ENCODE peak calls at places on chromosomes 12 and 14, in six cellular contexts. One of them, this sample, is unnamed.
A peak's percentile ranks its signal among the peaks of the same experiment; 100 is the strongest.

GRCh38 chr14:20415723-20416622 is 2.7 kb upstream of the TEP1 start:
- DNase-seq in HCT116: peak; percentile 43
- DNase-seq in left cardiac atrium: no peak
- DNase-seq in hypothalamus: no peak
- DNase-seq in astrocyte of the spinal cord: peak; percentile 64
- DNase-seq in pons: peak; percentile 77
- DNase-seq in this sample: no peak

GRCh38 chr14:44803239-44803905 is 158.4 kb downstream of the KLHL28 start:
- DNase-seq in hypothalamus: no peak
- DNase-seq in HCT116: peak; percentile 45
- DNase-seq in pons: peak; percentile 66
- DNase-seq in left cardiac atrium: no peak
- DNase-seq in astrocyte of the spinal cord: peak; percentile 66
- DNase-seq in this sample: no peak

GRCh38 chr14:59464651-59465569 is at the start of gene GPR135:
- DNase-seq in hypothalamus: peak; percentile 66
- DNase-seq in HCT116: no peak
- DNase-seq in pons: no peak
- DNase-seq in astrocyte of the spinal cord: peak; percentile 58
- DNase-seq in left cardiac atrium: peak; percentile 79
- DNase-seq in this sample: peak; percentile 37

GRCh38 chr12:100404769-100405407 is 48.0 kb downstream of the SLC17A8 start:
- DNase-seq in hypothalamus: peak; percentile 2
- DNase-seq in left cardiac atrium: no peak
- DNase-seq in astrocyte of the spinal cord: peak; percentile 27
- DNase-seq in HCT116: peak; percentile 84
- DNase-seq in pons: no peak
- DNase-seq in this sample: peak; percentile 21

GRCh38 chr12:120072472-120072871 is 44.1 kb downstream of the RAB35 start:
- DNase-seq in left cardiac atrium: no peak
- DNase-seq in pons: no peak
- DNase-seq in HCT116: no peak
- DNase-seq in hypothalamus: no peak
- DNase-seq in astrocyte of the spinal cord: no peak
- DNase-seq in this sample: peak; percentile 72

GRCh38 chr14:50865677-50866076 is 6.2 kb upstream of the ABHD12B start:
- DNase-seq in HCT116: no peak
- DNase-seq in left cardiac atrium: no peak
- DNase-seq in pons: no peak
- DNase-seq in astrocyte of the spinal cord: no peak
- DNase-seq in hypothalamus: no peak
- DNase-seq in this sample: no peak

GRCh38 chr14:103284574-103285467 is 49.2 kb upstream of the EIF5 start:
- DNase-seq in HCT116: no peak
- DNase-seq in pons: no peak
- DNase-seq in hypothalamus: no peak
- DNase-seq in left cardiac atrium: no peak
- DNase-seq in astrocyte of the spinal cord: no peak
- DNase-seq in this sample: no peak

GRCh38 chr12:46803517-46803916 is 22.3 kb downstream of the SLC38A4 start:
- DNase-seq in pons: no peak
- DNase-seq in hypothalamus: no peak
- DNase-seq in left cardiac atrium: no peak
- DNase-seq in astrocyte of the spinal cord: no peak
- DNase-seq in HCT116: no peak
- DNase-seq in this sample: no peak

GRCh38 chr12:1006255-1006654 is 15.2 kb downstream of the ERC1 start:
- DNase-seq in hypothalamus: no peak
- DNase-seq in astrocyte of the spinal cord: no peak
- DNase-seq in left cardiac atrium: no peak
- DNase-seq in pons: no peak
- DNase-seq in HCT116: no peak
- DNase-seq in this sample: no peak

GRCh38 chr12:4440187-4440941 is 5.3 kb downstream of the FGF6 start:
- DNase-seq in pons: no peak
- DNase-seq in hypothalamus: no peak
- DNase-seq in astrocyte of the spinal cord: no peak
- DNase-seq in left cardiac atrium: no peak
- DNase-seq in HCT116: no peak
- DNase-seq in this sample: no peak

GRCh38 chr12:65603428-65604351 is 220.6 kb upstream of the HMGA2 start:
- DNase-seq in HCT116: peak; percentile 75
- DNase-seq in pons: peak; percentile 8
- DNase-seq in left cardiac atrium: peak; percentile 22
- DNase-seq in astrocyte of the spinal cord: peak; percentile 95
- DNase-seq in hypothalamus: no peak
- DNase-seq in this sample: no peak

GRCh38 chr14:71665157-71665556 is 267.1 kb upstream of the RGS6 start:
- DNase-seq in astrocyte of the spinal cord: peak; percentile 85
- DNase-seq in left cardiac atrium: no peak
- DNase-seq in hypothalamus: no peak
- DNase-seq in pons: no peak
- DNase-seq in HCT116: no peak
- DNase-seq in this sample: no peak

GRCh38 chr14:69945905-69946304 is 66.7 kb downstream of the SMOC1 start:
- DNase-seq in left cardiac atrium: no peak
- DNase-seq in astrocyte of the spinal cord: peak; percentile 35
- DNase-seq in pons: no peak
- DNase-seq in HCT116: no peak
- DNase-seq in hypothalamus: no peak
- DNase-seq in this sample: no peak

GRCh38 chr12:108914031-108914630 is 34.2 kb downstream of the DAO start:
- DNase-seq in astrocyte of the spinal cord: no peak
- DNase-seq in hypothalamus: peak; percentile 17
- DNase-seq in left cardiac atrium: peak; percentile 26
- DNase-seq in pons: peak; percentile 82
- DNase-seq in HCT116: no peak
- DNase-seq in this sample: no peak

GRCh38 chr12:104656921-104657320 is 200.2 kb downstream of the CHST11 start:
- DNase-seq in pons: no peak
- DNase-seq in left cardiac atrium: no peak
- DNase-seq in HCT116: no peak
- DNase-seq in hypothalamus: no peak
- DNase-seq in astrocyte of the spinal cord: peak; percentile 39
- DNase-seq in this sample: no peak

GRCh38 chr14:30005114-30005698 is 77.6 kb upstream of the PRKD1 start:
- DNase-seq in astrocyte of the spinal cord: peak; percentile 78
- DNase-seq in HCT116: no peak
- DNase-seq in pons: peak; percentile 72
- DNase-seq in hypothalamus: no peak
- DNase-seq in left cardiac atrium: no peak
- DNase-seq in this sample: no peak

GRCh38 chr12:124829008-124829707 is 34.5 kb downstream of the SCARB1 start:
- DNase-seq in pons: no peak
- DNase-seq in astrocyte of the spinal cord: peak; percentile 67
- DNase-seq in hypothalamus: no peak
- DNase-seq in left cardiac atrium: no peak
- DNase-seq in HCT116: no peak
- DNase-seq in this sample: peak; percentile 30

GRCh38 chr12:32889073-32889760 is 7.4 kb downstream of the PKP2 start:
- DNase-seq in astrocyte of the spinal cord: no peak
- DNase-seq in pons: no peak
- DNase-seq in left cardiac atrium: no peak
- DNase-seq in hypothalamus: no peak
- DNase-seq in HCT116: no peak
- DNase-seq in this sample: no peak